ENCODE peak calls at places on chromosomes 5 and 9, in ten cellular contexts. One of them, this sample, is unnamed.

GRCh38 chr5:82465235-82465634 is 187.1 kb upstream of the RPS23 start:
- DNase-seq in lung: no peak
- DNase-seq in K562: no peak
- DNase-seq in lower leg skin: no peak
- DNase-seq in left ventricle myocardium inferior: no peak
- DNase-seq in BJ: no peak
- DNase-seq in fibroblast of mammary gland: no peak
- DNase-seq in choroid plexus epithelial cell: peak; percentile 8
- DNase-seq in A549: no peak
- DNase-seq in transverse colon: no peak
- DNase-seq in this sample: no peak

GRCh38 chr5:176530983-176531901 is 6.0 kb downstream of the RNF44 start:
- DNase-seq in choroid plexus epithelial cell: peak; percentile 57
- DNase-seq in lung: no peak
- DNase-seq in fibroblast of mammary gland: peak; percentile 60
- DNase-seq in lower leg skin: no peak
- DNase-seq in K562: no peak
- DNase-seq in left ventricle myocardium inferior: no peak
- DNase-seq in A549: no peak
- DNase-seq in BJ: no peak
- DNase-seq in transverse colon: no peak
- DNase-seq in this sample: no peak

GRCh38 chr9:70410368-70410767 is 4.1 kb downstream of the KLF9 start:
- DNase-seq in K562: no peak
- DNase-seq in lower leg skin: no peak
- DNase-seq in transverse colon: no peak
- DNase-seq in fibroblast of mammary gland: peak; percentile 71
- DNase-seq in lung: no peak
- DNase-seq in BJ: no peak
- DNase-seq in left ventricle myocardium inferior: no peak
- DNase-seq in choroid plexus epithelial cell: peak; percentile 64
- DNase-seq in A549: no peak
- DNase-seq in this sample: no peak

GRCh38 chr5:98069876-98070512 is 703.5 kb upstream of the RGMB start:
- DNase-seq in fibroblast of mammary gland: peak; percentile 50
- DNase-seq in BJ: no peak
- DNase-seq in choroid plexus epithelial cell: peak; percentile 41
- DNase-seq in A549: no peak
- DNase-seq in lower leg skin: no peak
- DNase-seq in lung: no peak
- DNase-seq in transverse colon: no peak
- DNase-seq in left ventricle myocardium inferior: no peak
- DNase-seq in K562: no peak
- DNase-seq in this sample: no peak

GRCh38 chr9:95726756-95727155 is 148.7 kb upstream of the ERCC6L2 start:
- DNase-seq in fibroblast of mammary gland: peak; percentile 68
- DNase-seq in BJ: no peak
- DNase-seq in lower leg skin: no peak
- DNase-seq in lung: no peak
- DNase-seq in choroid plexus epithelial cell: peak; percentile 75
- DNase-seq in K562: peak; percentile 44
- DNase-seq in A549: peak; percentile 36
- DNase-seq in left ventricle myocardium inferior: no peak
- DNase-seq in transverse colon: no peak
- DNase-seq in this sample: peak; percentile 45

GRCh38 chr5:106545325-106545724 is 1125.4 kb downstream of the EFNA5 start:
- DNase-seq in choroid plexus epithelial cell: no peak
- DNase-seq in lower leg skin: no peak
- DNase-seq in fibroblast of mammary gland: peak; percentile 4
- DNase-seq in transverse colon: no peak
- DNase-seq in left ventricle myocardium inferior: no peak
- DNase-seq in BJ: no peak
- DNase-seq in K562: no peak
- DNase-seq in A549: no peak
- DNase-seq in lung: no peak
- DNase-seq in this sample: peak; percentile 57

GRCh38 chr5:83718195-83718825 is 2.3 kb downstream of the HAPLN1 start:
- DNase-seq in choroid plexus epithelial cell: peak; percentile 88
- DNase-seq in lower leg skin: no peak
- DNase-seq in left ventricle myocardium inferior: no peak
- DNase-seq in BJ: no peak
- DNase-seq in A549: peak; percentile 62
- DNase-seq in lung: no peak
- DNase-seq in fibroblast of mammary gland: peak; percentile 69
- DNase-seq in K562: peak; percentile 56
- DNase-seq in transverse colon: peak; percentile 17
- DNase-seq in this sample: peak; percentile 68

GRCh38 chr9:72443855-72444254 is 77.6 kb upstream of the TMC1 start:
- DNase-seq in fibroblast of mammary gland: peak; percentile 10
- DNase-seq in lower leg skin: no peak
- DNase-seq in A549: peak; percentile 38
- DNase-seq in BJ: no peak
- DNase-seq in lung: no peak
- DNase-seq in choroid plexus epithelial cell: no peak
- DNase-seq in left ventricle myocardium inferior: no peak
- DNase-seq in K562: no peak
- DNase-seq in transverse colon: no peak
- DNase-seq in this sample: no peak

GRCh38 chr5:138824516-138824915 is 50.6 kb downstream of the LRRTM2 start:
- DNase-seq in fibroblast of mammary gland: no peak
- DNase-seq in K562: no peak
- DNase-seq in lung: no peak
- DNase-seq in transverse colon: no peak
- DNase-seq in lower leg skin: no peak
- DNase-seq in BJ: no peak
- DNase-seq in left ventricle myocardium inferior: no peak
- DNase-seq in choroid plexus epithelial cell: no peak
- DNase-seq in A549: no peak
- DNase-seq in this sample: no peak

GRCh38 chr5:138820695-138821094 is 54.4 kb downstream of the LRRTM2 start:
- DNase-seq in BJ: no peak
- DNase-seq in transverse colon: no peak
- DNase-seq in left ventricle myocardium inferior: no peak
- DNase-seq in lung: no peak
- DNase-seq in K562: no peak
- DNase-seq in choroid plexus epithelial cell: no peak
- DNase-seq in lower leg skin: no peak
- DNase-seq in fibroblast of mammary gland: no peak
- DNase-seq in A549: no peak
- DNase-seq in this sample: no peak

GRCh38 chr5:138829341-138829740 is 45.8 kb downstream of the LRRTM2 start:
- DNase-seq in K562: no peak
- DNase-seq in lower leg skin: no peak
- DNase-seq in left ventricle myocardium inferior: no peak
- DNase-seq in transverse colon: no peak
- DNase-seq in fibroblast of mammary gland: peak; percentile 76
- DNase-seq in A549: no peak
- DNase-seq in lung: no peak
- DNase-seq in choroid plexus epithelial cell: no peak
- DNase-seq in BJ: no peak
- DNase-seq in this sample: no peak

DNA sequence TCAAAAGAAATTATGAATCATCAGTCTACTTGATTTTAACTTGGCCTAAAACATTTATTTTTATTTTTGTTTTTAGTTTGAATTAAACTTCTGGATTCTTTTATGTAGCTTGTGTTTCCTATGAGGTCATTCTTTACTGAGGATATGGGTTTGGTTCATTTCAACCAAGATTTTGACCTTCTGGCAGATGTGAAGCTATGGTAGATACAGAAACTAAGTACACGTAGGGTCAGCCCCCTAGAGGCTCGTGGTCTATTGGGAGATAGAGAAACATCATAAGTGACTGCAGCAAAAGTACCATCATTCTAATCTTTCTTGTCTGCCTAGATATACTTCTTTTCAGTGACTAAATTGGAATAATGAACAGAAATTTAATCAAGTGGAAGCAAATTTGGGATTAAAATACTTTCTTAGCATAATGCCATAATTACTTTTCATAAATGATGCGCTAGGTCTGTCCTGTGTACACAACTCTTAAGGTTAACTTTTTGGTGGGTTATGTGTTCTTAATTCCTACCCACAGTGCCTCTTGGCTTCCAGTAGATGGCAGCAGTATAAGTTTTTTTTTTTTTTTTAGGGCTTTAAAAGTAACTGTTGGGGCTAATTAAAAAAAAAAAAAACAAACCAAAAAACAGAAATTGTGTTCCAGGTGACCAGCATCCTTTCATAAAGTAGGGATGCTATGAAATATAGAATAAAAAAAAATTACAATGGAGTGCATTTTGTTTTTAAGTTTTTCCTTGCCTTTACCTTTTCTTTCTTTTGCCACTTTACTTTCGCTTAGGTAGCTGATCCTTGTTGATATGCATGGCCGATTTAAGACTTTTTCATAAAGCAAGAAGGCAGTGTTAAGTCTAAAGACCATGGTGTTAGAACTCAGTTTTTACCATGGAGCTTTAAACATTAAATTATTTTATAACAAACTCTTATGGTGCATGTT is 49.9 kb downstream of the LRRTM2 start:
- DNase-seq in lung: no peak
- DNase-seq in lower leg skin: no peak
- DNase-seq in fibroblast of mammary gland: peak; percentile 44
- DNase-seq in left ventricle myocardium inferior: no peak
- DNase-seq in choroid plexus epithelial cell: peak; percentile 48
- DNase-seq in transverse colon: no peak
- DNase-seq in BJ: no peak
- DNase-seq in A549: peak; percentile 33
- DNase-seq in K562: peak; percentile 32
- DNase-seq in this sample: no peak
- TF ChIP-seq CTCF in lung: peak; percentile 12
- TF ChIP-seq CTCF in lower leg skin: no peak
- TF ChIP-seq CTCF in fibroblast of mammary gland: peak; percentile 70
- TF ChIP-seq CTCF in left ventricle myocardium inferior: peak; percentile 74
- TF ChIP-seq CTCF in choroid plexus epithelial cell: peak; percentile 62
- TF ChIP-seq CTCF in transverse colon: peak; percentile 54
- TF ChIP-seq CTCF in BJ: peak; percentile 64
- TF ChIP-seq CTCF in A549: peak; percentile 70
- TF ChIP-seq CTCF in K562: peak; percentile 30
- TF ChIP-seq CTCF in this sample: peak; percentile 57

GRCh38 chr5:93586948-93587918 is 4.2 kb downstream of the NR2F1 start:
- DNase-seq in transverse colon: no peak
- DNase-seq in left ventricle myocardium inferior: no peak
- DNase-seq in A549: no peak
- DNase-seq in lower leg skin: no peak
- DNase-seq in choroid plexus epithelial cell: peak; percentile 80
- DNase-seq in fibroblast of mammary gland: peak; percentile 51
- DNase-seq in BJ: no peak
- DNase-seq in lung: no peak
- DNase-seq in K562: no peak
- DNase-seq in this sample: no peak

GRCh38 chr5:93587919-93588585 is 5.0 kb downstream of the NR2F1 start:
- DNase-seq in lower leg skin: no peak
- DNase-seq in lung: no peak
- DNase-seq in choroid plexus epithelial cell: peak; percentile 37
- DNase-seq in K562: no peak
- DNase-seq in BJ: no peak
- DNase-seq in A549: no peak
- DNase-seq in fibroblast of mammary gland: no peak
- DNase-seq in transverse colon: no peak
- DNase-seq in left ventricle myocardium inferior: no peak
- DNase-seq in this sample: no peak

GRCh38 chr5:93589812-93590215 is 6.8 kb downstream of the NR2F1 start:
- DNase-seq in left ventricle myocardium inferior: no peak
- DNase-seq in fibroblast of mammary gland: peak; percentile 43
- DNase-seq in K562: no peak
- DNase-seq in A549: no peak
- DNase-seq in transverse colon: no peak
- DNase-seq in choroid plexus epithelial cell: peak; percentile 52
- DNase-seq in BJ: no peak
- DNase-seq in lung: no peak
- DNase-seq in lower leg skin: no peak
- DNase-seq in this sample: no peak

GRCh38 chr5:93589348-93589662 is 6.3 kb downstream of the NR2F1 start:
- DNase-seq in fibroblast of mammary gland: no peak
- DNase-seq in lung: no peak
- DNase-seq in choroid plexus epithelial cell: peak; percentile 32
- DNase-seq in A549: no peak
- DNase-seq in BJ: no peak
- DNase-seq in lower leg skin: no peak
- DNase-seq in transverse colon: no peak
- DNase-seq in left ventricle myocardium inferior: no peak
- DNase-seq in K562: no peak
- DNase-seq in this sample: no peak

GRCh38 chr5:93588586-93589347 is 5.7 kb downstream of the NR2F1 start:
- DNase-seq in transverse colon: no peak
- DNase-seq in fibroblast of mammary gland: no peak
- DNase-seq in lung: no peak
- DNase-seq in K562: no peak
- DNase-seq in lower leg skin: no peak
- DNase-seq in A549: no peak
- DNase-seq in left ventricle myocardium inferior: no peak
- DNase-seq in choroid plexus epithelial cell: peak; percentile 63
- DNase-seq in BJ: no peak
- DNase-seq in this sample: no peak
- H3K4me3 ChIP-seq in transverse colon: no peak overlapping the region
- H3K4me3 ChIP-seq in fibroblast of mammary gland: peak overlapping the region; percentile 43
- H3K4me3 ChIP-seq in lung: peak overlapping the region; percentile 43
- H3K4me3 ChIP-seq in K562: no peak overlapping the region
- H3K4me3 ChIP-seq in lower leg skin: no peak overlapping the region
- H3K4me3 ChIP-seq in A549: no peak overlapping the region
- H3K4me3 ChIP-seq in left ventricle myocardium inferior: no peak overlapping the region
- H3K4me3 ChIP-seq in choroid plexus epithelial cell: peak overlapping the region; percentile 69
- H3K4me3 ChIP-seq in BJ: peak overlapping the region; percentile 6
- H3K4me3 ChIP-seq in this sample: peak overlapping the region; percentile 98

DNA sequence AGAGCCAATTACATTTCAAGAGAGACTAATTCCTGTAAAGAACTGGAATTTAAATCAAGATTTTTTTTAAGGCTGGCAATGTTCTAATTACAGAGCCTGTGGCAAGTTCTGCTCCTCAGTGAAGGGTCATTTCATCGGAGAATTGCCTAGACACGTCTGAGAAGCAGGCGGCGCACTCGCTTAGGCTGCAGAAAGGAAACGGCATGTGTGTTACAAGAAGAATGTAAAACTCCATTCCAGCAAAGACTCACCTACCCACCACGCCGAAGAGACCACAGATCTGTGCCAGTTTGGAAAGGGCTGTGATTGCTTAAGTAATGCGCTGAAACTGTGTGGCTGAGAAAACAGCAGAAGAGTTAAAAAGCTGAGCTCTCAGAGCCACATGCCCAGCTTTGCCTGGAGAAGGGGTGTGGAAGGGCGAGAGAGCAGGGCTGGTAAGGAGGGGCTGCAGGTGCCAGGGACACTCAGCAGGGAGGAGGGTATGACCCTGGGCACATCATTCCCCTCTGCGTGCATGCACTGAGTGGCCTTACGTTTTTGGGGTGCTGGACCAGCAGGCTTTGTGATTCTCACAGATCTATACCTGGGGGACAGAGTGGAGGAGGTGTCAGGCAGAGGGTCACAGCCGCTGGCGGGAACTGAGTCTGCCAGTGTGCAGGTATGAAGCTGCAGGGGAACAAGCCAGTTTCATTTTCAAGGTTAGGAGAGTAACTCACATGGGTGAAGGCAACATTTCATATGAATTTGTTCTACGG is 17.8 kb upstream of the SLC25A51 start:
- DNase-seq in transverse colon: no peak
- DNase-seq in fibroblast of mammary gland: peak; percentile 46
- DNase-seq in lower leg skin: no peak
- DNase-seq in choroid plexus epithelial cell: no peak
- DNase-seq in left ventricle myocardium inferior: no peak
- DNase-seq in lung: no peak
- DNase-seq in BJ: no peak
- DNase-seq in K562: no peak
- DNase-seq in A549: no peak
- DNase-seq in this sample: no peak
- TF ChIP-seq CTCF in transverse colon: no peak
- TF ChIP-seq CTCF in fibroblast of mammary gland: peak; percentile 24
- TF ChIP-seq CTCF in lower leg skin: no peak
- TF ChIP-seq CTCF in choroid plexus epithelial cell: no peak
- TF ChIP-seq CTCF in left ventricle myocardium inferior: no peak
- TF ChIP-seq CTCF in lung: no peak
- TF ChIP-seq CTCF in BJ: peak; percentile 26
- TF ChIP-seq CTCF in K562: no peak
- TF ChIP-seq CTCF in A549: no peak
- TF ChIP-seq CTCF in this sample: peak; percentile 45

DNA sequence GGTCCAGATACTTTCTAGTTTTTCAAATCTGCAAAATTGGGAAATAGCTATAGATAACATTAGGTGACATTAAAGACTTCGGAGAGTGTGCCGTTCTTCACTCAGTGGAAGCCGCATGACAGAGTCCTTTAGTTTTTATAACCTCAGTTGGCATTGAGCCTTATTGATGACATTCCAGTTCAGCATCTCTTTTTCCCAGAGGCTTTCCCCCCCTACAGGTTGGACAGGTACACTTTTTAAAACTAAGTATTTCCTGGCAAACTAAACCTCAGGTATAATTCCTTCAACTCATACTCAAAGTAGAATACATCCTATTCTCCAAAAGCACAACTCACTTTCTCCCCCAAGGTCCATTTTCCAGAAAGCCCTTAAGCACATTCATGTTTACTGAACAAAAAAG is 58.7 kb downstream of the SLC46A2 start:
- DNase-seq in lung: no peak
- DNase-seq in fibroblast of mammary gland: no peak
- DNase-seq in choroid plexus epithelial cell: no peak
- DNase-seq in K562: no peak
- DNase-seq in BJ: no peak
- DNase-seq in left ventricle myocardium inferior: no peak
- DNase-seq in transverse colon: no peak
- DNase-seq in A549: no peak
- DNase-seq in lower leg skin: no peak
- DNase-seq in this sample: no peak
- H3K4me3 ChIP-seq in lung: no peak overlapping the region
- H3K4me3 ChIP-seq in fibroblast of mammary gland: no peak overlapping the region
- H3K4me3 ChIP-seq in choroid plexus epithelial cell: no peak overlapping the region
- H3K4me3 ChIP-seq in K562: no peak overlapping the region
- H3K4me3 ChIP-seq in BJ: no peak overlapping the region
- H3K4me3 ChIP-seq in left ventricle myocardium inferior: no peak overlapping the region
- H3K4me3 ChIP-seq in transverse colon: no peak overlapping the region
- H3K4me3 ChIP-seq in A549: no peak overlapping the region
- H3K4me3 ChIP-seq in lower leg skin: no peak overlapping the region
- H3K4me3 ChIP-seq in this sample: no peak overlapping the region